ENCODE peak calls at places on chromosomes 1 and 21, in five cellular contexts. One of them, this sample, is unnamed.

GRCh38 chr21:44965251-44966022 is 25.6 kb downstream of the SLX9 start:
- DNase-seq in kidney epithelial cell: no peak
- DNase-seq in GM10248: no peak
- DNase-seq in cardiac fibroblast: peak; percentile 38
- DNase-seq in endothelial cell of umbilical vein: no peak
- DNase-seq in this sample: no peak

GRCh38 chr1:201511925-201512539 is 5.1 kb upstream of the CSRP1 start:
- DNase-seq in kidney epithelial cell: no peak
- DNase-seq in GM10248: peak; percentile 65
- DNase-seq in cardiac fibroblast: no peak
- DNase-seq in endothelial cell of umbilical vein: peak; percentile 39
- DNase-seq in this sample: no peak

GRCh38 chr1:115062542-115063004 is 26.7 kb downstream of the TSPAN2 start:
- DNase-seq in kidney epithelial cell: no peak
- DNase-seq in GM10248: no peak
- DNase-seq in cardiac fibroblast: peak; percentile 29
- DNase-seq in endothelial cell of umbilical vein: peak; percentile 68
- DNase-seq in this sample: peak; percentile 61

GRCh38 chr1:160197231-160197630 is 6.9 kb downstream of the CASQ1 start:
- DNase-seq in kidney epithelial cell: no peak
- DNase-seq in GM10248: no peak
- DNase-seq in cardiac fibroblast: no peak
- DNase-seq in endothelial cell of umbilical vein: no peak
- DNase-seq in this sample: no peak

GRCh38 chr1:224211262-224211962 is 28.4 kb downstream of the DEGS1 start:
- DNase-seq in kidney epithelial cell: no peak
- DNase-seq in GM10248: no peak
- DNase-seq in cardiac fibroblast: peak; percentile 93
- DNase-seq in endothelial cell of umbilical vein: peak; percentile 62
- DNase-seq in this sample: no peak

GRCh38 chr21:42337276-42337675 is 13.5 kb downstream of the TFF2 start:
- DNase-seq in kidney epithelial cell: no peak
- DNase-seq in GM10248: no peak
- DNase-seq in cardiac fibroblast: no peak
- DNase-seq in endothelial cell of umbilical vein: no peak
- DNase-seq in this sample: no peak

GRCh38 chr1:182669266-182669665 is 15.1 kb downstream of the RGS8 start:
- DNase-seq in kidney epithelial cell: no peak
- DNase-seq in GM10248: no peak
- DNase-seq in cardiac fibroblast: no peak
- DNase-seq in endothelial cell of umbilical vein: no peak
- DNase-seq in this sample: no peak

GRCh38 chr1:41661428-41662060 is 177.1 kb upstream of the EDN2 start:
- DNase-seq in kidney epithelial cell: no peak
- DNase-seq in GM10248: no peak
- DNase-seq in cardiac fibroblast: no peak
- DNase-seq in endothelial cell of umbilical vein: peak; percentile 17
- DNase-seq in this sample: no peak

GRCh38 chr1:243345205-243345604 is 89.4 kb downstream of the SDCCAG8 start:
- DNase-seq in kidney epithelial cell: no peak
- DNase-seq in GM10248: no peak
- DNase-seq in cardiac fibroblast: peak; percentile 21
- DNase-seq in endothelial cell of umbilical vein: peak; percentile 49
- DNase-seq in this sample: no peak

GRCh38 chr1:178716111-178716510 is 8.9 kb upstream of the RALGPS2 start:
- DNase-seq in kidney epithelial cell: no peak
- DNase-seq in GM10248: no peak
- DNase-seq in cardiac fibroblast: no peak
- DNase-seq in endothelial cell of umbilical vein: no peak
- DNase-seq in this sample: no peak

GRCh38 chr1:229607370-229607769 is 18.6 kb downstream of the TAF5L start:
- DNase-seq in kidney epithelial cell: no peak
- DNase-seq in GM10248: no peak
- DNase-seq in cardiac fibroblast: no peak
- DNase-seq in endothelial cell of umbilical vein: no peak
- DNase-seq in this sample: no peak

GRCh38 chr1:29688477-29689365 is 452.4 kb downstream of the PTPRU start:
- DNase-seq in kidney epithelial cell: peak; percentile 63
- DNase-seq in GM10248: peak; percentile 54
- DNase-seq in cardiac fibroblast: peak; percentile 70
- DNase-seq in endothelial cell of umbilical vein: peak; percentile 56
- DNase-seq in this sample: no peak

GRCh38 chr1:59831529-59831928 is 16.8 kb downstream of the HOOK1 start:
- DNase-seq in kidney epithelial cell: no peak
- DNase-seq in GM10248: no peak
- DNase-seq in cardiac fibroblast: no peak
- DNase-seq in endothelial cell of umbilical vein: no peak
- DNase-seq in this sample: no peak

GRCh38 chr1:201229771-201230635 is 39.4 kb downstream of the IGFN1 start:
- DNase-seq in kidney epithelial cell: no peak
- DNase-seq in GM10248: peak; percentile 7
- DNase-seq in cardiac fibroblast: peak; percentile 57
- DNase-seq in endothelial cell of umbilical vein: no peak
- DNase-seq in this sample: no peak

GRCh38 chr1:101357444-101357986 is 120.7 kb downstream of the S1PR1 start:
- DNase-seq in kidney epithelial cell: peak; percentile 25
- DNase-seq in GM10248: peak; percentile 82
- DNase-seq in cardiac fibroblast: peak; percentile 88
- DNase-seq in endothelial cell of umbilical vein: peak; percentile 88
- DNase-seq in this sample: peak; percentile 22

GRCh38 chr1:246784621-246785535 is 60.7 kb downstream of the SCCPDH start:
- DNase-seq in kidney epithelial cell: no peak
- DNase-seq in GM10248: no peak
- DNase-seq in cardiac fibroblast: peak; percentile 70
- DNase-seq in endothelial cell of umbilical vein: peak; percentile 77
- DNase-seq in this sample: no peak

GRCh38 chr1:209743145-209743482 is 12.7 kb upstream of the TRAF3IP3 start:
- DNase-seq in kidney epithelial cell: no peak
- DNase-seq in GM10248: no peak
- DNase-seq in cardiac fibroblast: peak; percentile 95
- DNase-seq in endothelial cell of umbilical vein: no peak
- DNase-seq in this sample: no peak

GRCh38 chr1:7218210-7218832 is 433.1 kb downstream of the CAMTA1 start:
- DNase-seq in kidney epithelial cell: peak; percentile 5
- DNase-seq in GM10248: peak; percentile 37
- DNase-seq in cardiac fibroblast: peak; percentile 62
- DNase-seq in endothelial cell of umbilical vein: peak; percentile 62
- DNase-seq in this sample: no peak

GRCh38 chr1:153742411-153743142 is 14.7 kb downstream of the INTS3 start:
- DNase-seq in kidney epithelial cell: peak; percentile 95
- DNase-seq in GM10248: peak; percentile 53
- DNase-seq in cardiac fibroblast: peak; percentile 76
- DNase-seq in endothelial cell of umbilical vein: no peak
- DNase-seq in this sample: no peak

GRCh38 chr1:59013276-59013927 is 229.6 kb upstream of the JUN start:
- DNase-seq in kidney epithelial cell: no peak
- DNase-seq in GM10248: peak; percentile 30
- DNase-seq in cardiac fibroblast: peak; percentile 61
- DNase-seq in endothelial cell of umbilical vein: peak; percentile 76
- DNase-seq in this sample: no peak

GRCh38 chr1:116268211-116268610 is 104.8 kb upstream of the ATP1A1 start:
- DNase-seq in kidney epithelial cell: no peak
- DNase-seq in GM10248: no peak
- DNase-seq in cardiac fibroblast: peak; percentile 10
- DNase-seq in endothelial cell of umbilical vein: no peak
- DNase-seq in this sample: no peak

DNA sequence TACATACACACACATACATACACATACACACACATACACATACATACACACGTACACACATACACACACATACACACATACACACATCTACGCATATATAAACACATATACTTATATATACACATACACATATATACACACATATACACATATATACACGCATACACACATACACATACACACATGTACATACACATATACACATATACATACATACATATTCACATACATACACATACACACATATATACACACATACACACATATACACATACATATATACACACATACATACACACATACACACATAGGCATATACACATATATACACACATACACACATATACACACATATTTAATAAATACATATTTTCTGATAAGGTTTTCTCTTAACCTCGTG is 324.0 kb downstream of the RPS6KC1 start:
- DNase-seq in kidney epithelial cell: no peak
- DNase-seq in GM10248: no peak
- DNase-seq in cardiac fibroblast: no peak
- DNase-seq in endothelial cell of umbilical vein: no peak
- DNase-seq in this sample: no peak
- TF ChIP-seq CTCF in kidney epithelial cell: no peak
- TF ChIP-seq CTCF in GM10248: no peak
- TF ChIP-seq CTCF in cardiac fibroblast: no peak
- TF ChIP-seq CTCF in endothelial cell of umbilical vein: no peak
- TF ChIP-seq CTCF in this sample: no peak

DNA sequence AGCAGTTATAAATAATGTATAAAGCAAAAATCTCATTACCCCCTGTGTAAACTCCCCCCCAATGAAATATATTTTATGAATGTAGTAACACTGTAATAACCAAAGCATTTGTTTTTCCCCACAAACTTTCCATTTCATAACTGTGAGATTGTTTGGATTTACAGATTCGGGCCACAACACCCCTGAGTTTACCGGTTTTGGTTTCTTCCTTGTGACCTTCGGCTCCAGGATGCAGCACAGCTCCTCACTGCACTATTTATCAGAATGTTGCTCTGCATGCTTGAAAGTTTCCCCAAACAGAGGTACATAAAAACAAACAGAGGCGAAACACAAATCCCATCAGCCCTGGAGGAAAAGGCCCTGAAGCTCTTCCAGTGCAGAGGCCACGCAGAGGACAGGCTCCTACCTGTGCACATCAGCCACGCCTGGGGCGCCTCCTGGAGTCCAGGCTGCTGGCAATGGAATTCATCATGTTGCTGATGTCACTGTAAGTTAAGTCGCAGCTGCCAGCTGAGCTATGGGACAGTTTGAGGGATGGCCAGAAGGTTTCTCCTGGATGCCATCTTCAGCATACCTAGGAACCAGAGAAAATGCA is 122.0 kb downstream of the LMO4 start:
- DNase-seq in kidney epithelial cell: no peak
- DNase-seq in GM10248: no peak
- DNase-seq in cardiac fibroblast: no peak
- DNase-seq in endothelial cell of umbilical vein: no peak
- DNase-seq in this sample: no peak
- TF ChIP-seq CTCF in kidney epithelial cell: no peak
- TF ChIP-seq CTCF in GM10248: peak; percentile 5
- TF ChIP-seq CTCF in cardiac fibroblast: no peak
- TF ChIP-seq CTCF in endothelial cell of umbilical vein: no peak
- TF ChIP-seq CTCF in this sample: no peak

DNA sequence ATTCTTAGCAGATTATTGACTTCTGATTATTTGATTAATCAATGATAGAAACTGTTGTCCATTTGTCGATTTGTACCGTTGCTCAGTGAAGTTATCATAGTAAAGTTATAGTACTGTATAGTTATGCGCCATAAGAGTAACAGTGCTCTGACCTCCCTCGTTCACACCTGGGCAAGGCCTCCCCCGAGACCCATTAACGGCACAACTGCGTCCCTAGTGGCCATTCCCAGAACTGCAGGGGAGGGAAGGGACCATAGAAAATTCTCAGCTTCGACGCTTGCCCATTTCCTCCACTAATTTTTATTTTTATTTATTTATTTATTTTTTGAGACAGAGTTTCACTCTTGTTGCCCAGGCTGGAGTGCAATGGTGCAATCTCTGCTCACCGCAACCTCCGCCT is 334.4 kb downstream of the DSCAM start:
- DNase-seq in kidney epithelial cell: no peak
- DNase-seq in GM10248: no peak
- DNase-seq in cardiac fibroblast: no peak
- DNase-seq in endothelial cell of umbilical vein: no peak
- DNase-seq in this sample: no peak
- TF ChIP-seq CTCF in kidney epithelial cell: peak; percentile 49
- TF ChIP-seq CTCF in GM10248: peak; percentile 15
- TF ChIP-seq CTCF in cardiac fibroblast: peak; percentile 51
- TF ChIP-seq CTCF in endothelial cell of umbilical vein: no peak
- TF ChIP-seq CTCF in this sample: peak; percentile 53

GRCh38 chr1:216830836-216831235 is 107.6 kb upstream of the ESRRG start:
- DNase-seq in kidney epithelial cell: no peak
- DNase-seq in GM10248: no peak
- DNase-seq in cardiac fibroblast: no peak
- DNase-seq in endothelial cell of umbilical vein: no peak
- DNase-seq in this sample: no peak
- TF ChIP-seq CTCF in kidney epithelial cell: no peak
- TF ChIP-seq CTCF in GM10248: no peak
- TF ChIP-seq CTCF in cardiac fibroblast: no peak
- TF ChIP-seq CTCF in endothelial cell of umbilical vein: no peak
- TF ChIP-seq CTCF in this sample: no peak

DNA sequence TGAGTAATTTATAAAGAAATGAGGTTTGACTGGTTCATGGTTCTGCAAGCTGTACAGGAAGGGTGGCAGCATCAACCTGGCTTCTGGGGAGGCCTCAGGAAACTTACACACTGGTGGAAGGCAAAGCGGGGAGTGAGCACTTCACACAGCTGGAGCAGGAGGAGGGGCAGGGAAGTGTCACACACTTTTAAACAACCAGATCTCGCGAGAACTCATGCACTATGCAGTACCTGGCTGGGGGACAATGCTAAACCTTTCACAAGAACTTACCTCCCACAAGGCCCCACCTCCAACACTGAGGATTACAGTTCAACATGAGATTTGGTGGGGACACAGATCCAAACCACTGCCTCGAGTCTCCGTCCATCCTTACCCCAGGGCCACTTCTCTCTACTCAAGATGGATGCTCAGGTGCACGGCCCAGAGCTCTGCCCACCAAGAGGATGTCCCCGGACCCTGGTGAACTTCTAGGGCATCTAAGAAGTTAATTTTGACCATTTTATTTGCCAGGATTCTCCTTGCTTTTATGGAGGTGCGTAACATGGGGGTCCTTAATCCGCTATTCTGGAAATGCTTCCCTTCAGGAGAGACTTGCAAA is 22.7 kb upstream of the ACTRT2 start:
- DNase-seq in kidney epithelial cell: no peak
- DNase-seq in GM10248: no peak
- DNase-seq in cardiac fibroblast: no peak
- DNase-seq in endothelial cell of umbilical vein: no peak
- DNase-seq in this sample: no peak
- TF ChIP-seq CTCF in kidney epithelial cell: no peak
- TF ChIP-seq CTCF in GM10248: no peak
- TF ChIP-seq CTCF in cardiac fibroblast: no peak
- TF ChIP-seq CTCF in endothelial cell of umbilical vein: no peak
- TF ChIP-seq CTCF in this sample: no peak

GRCh38 chr1:45583264-45583665 is 576 bp upstream of the NASP start:
- DNase-seq in kidney epithelial cell: peak; percentile 90
- DNase-seq in GM10248: peak; percentile 98
- DNase-seq in cardiac fibroblast: peak; percentile 98
- DNase-seq in endothelial cell of umbilical vein: peak; percentile 99
- DNase-seq in this sample: peak; percentile 90

GRCh38 chr1:45585110-45585426 is 1.2 kb downstream of the NASP start:
- DNase-seq in kidney epithelial cell: no peak
- DNase-seq in GM10248: no peak
- DNase-seq in cardiac fibroblast: no peak
- DNase-seq in endothelial cell of umbilical vein: no peak
- DNase-seq in this sample: no peak

GRCh38 chr1:45585496-45586075 is 1.7 kb downstream of the NASP start:
- DNase-seq in kidney epithelial cell: no peak
- DNase-seq in GM10248: no peak
- DNase-seq in cardiac fibroblast: no peak
- DNase-seq in endothelial cell of umbilical vein: peak; percentile 13
- DNase-seq in this sample: no peak

GRCh38 chr1:45583666-45584350 is at the start of gene NASP:
- DNase-seq in kidney epithelial cell: no peak
- DNase-seq in GM10248: peak; percentile 90
- DNase-seq in cardiac fibroblast: peak; percentile 85
- DNase-seq in endothelial cell of umbilical vein: peak; percentile 91
- DNase-seq in this sample: no peak

GRCh38 chr1:45584351-45585109 is 689 bp downstream of the NASP start:
- DNase-seq in kidney epithelial cell: no peak
- DNase-seq in GM10248: peak; percentile 90
- DNase-seq in cardiac fibroblast: peak; percentile 90
- DNase-seq in endothelial cell of umbilical vein: peak; percentile 96
- DNase-seq in this sample: peak; percentile 55
- TF ChIP-seq CTCF in kidney epithelial cell: no peak
- TF ChIP-seq CTCF in GM10248: no peak
- TF ChIP-seq CTCF in cardiac fibroblast: no peak
- TF ChIP-seq CTCF in endothelial cell of umbilical vein: peak; percentile 19
- TF ChIP-seq CTCF in this sample: peak; percentile 19

This sample was measured in retinal pigment epithelial cell.